ENCODE peak calls at places on chromosomes 6 and 20, in seven cellular contexts. One of them, this sample, is unnamed.

GRCh38 chr6:57089265-57089664 is 723 bp upstream of the ZNF451 start:
- DNase-seq in neural crest cell: no peak
- DNase-seq in ovary: no peak
- DNase-seq in GM03348: no peak
- DNase-seq in RWPE1: no peak
- DNase-seq in body of pancreas: no peak
- DNase-seq in cardiac fibroblast: no peak
- DNase-seq in this sample: no peak

GRCh38 chr6:106804238-106805016 is 170.1 kb downstream of the CD24 start:
- DNase-seq in body of pancreas: no peak
- DNase-seq in RWPE1: no peak
- DNase-seq in GM03348: no peak
- DNase-seq in cardiac fibroblast: no peak
- DNase-seq in neural crest cell: no peak
- DNase-seq in ovary: no peak
- DNase-seq in this sample: no peak

GRCh38 chr6:127404133-127404532 is 55.1 kb downstream of the KIAA0408 start:
- DNase-seq in body of pancreas: no peak
- DNase-seq in RWPE1: no peak
- DNase-seq in cardiac fibroblast: no peak
- DNase-seq in neural crest cell: no peak
- DNase-seq in ovary: no peak
- DNase-seq in GM03348: no peak
- DNase-seq in this sample: no peak

GRCh38 chr20:57435105-57435497 is 43.9 kb downstream of the RBM38 start:
- DNase-seq in cardiac fibroblast: no peak
- DNase-seq in ovary: no peak
- DNase-seq in GM03348: no peak
- DNase-seq in RWPE1: no peak
- DNase-seq in neural crest cell: no peak
- DNase-seq in body of pancreas: no peak
- DNase-seq in this sample: no peak

GRCh38 chr6:136607932-136608772 is 57.9 kb upstream of the MAP7 start:
- DNase-seq in ovary: no peak
- DNase-seq in cardiac fibroblast: peak; percentile 85
- DNase-seq in RWPE1: no peak
- DNase-seq in body of pancreas: peak; percentile 77
- DNase-seq in neural crest cell: peak; percentile 67
- DNase-seq in GM03348: peak; percentile 47
- DNase-seq in this sample: peak; percentile 65

GRCh38 chr6:148854086-148854485 is 107.3 kb downstream of the UST start:
- DNase-seq in GM03348: no peak
- DNase-seq in neural crest cell: no peak
- DNase-seq in RWPE1: peak; percentile 56
- DNase-seq in cardiac fibroblast: peak; percentile 29
- DNase-seq in ovary: no peak
- DNase-seq in body of pancreas: peak; percentile 37
- DNase-seq in this sample: no peak

GRCh38 chr6:118965354-118965753 is 30.4 kb upstream of the MCM9 start:
- DNase-seq in body of pancreas: peak; percentile 11
- DNase-seq in neural crest cell: no peak
- DNase-seq in ovary: no peak
- DNase-seq in cardiac fibroblast: no peak
- DNase-seq in RWPE1: no peak
- DNase-seq in GM03348: no peak
- DNase-seq in this sample: no peak

GRCh38 chr6:29626948-29627761 is 5.8 kb downstream of the GABBR1 start:
- DNase-seq in ovary: peak; percentile 62
- DNase-seq in neural crest cell: peak; percentile 23
- DNase-seq in RWPE1: no peak
- DNase-seq in GM03348: peak; percentile 20
- DNase-seq in body of pancreas: no peak
- DNase-seq in cardiac fibroblast: no peak
- DNase-seq in this sample: no peak

GRCh38 chr6:113879186-113880096 is 22.3 kb downstream of the MARCKS start:
- DNase-seq in ovary: no peak
- DNase-seq in neural crest cell: peak; percentile 30
- DNase-seq in body of pancreas: peak; percentile 78
- DNase-seq in cardiac fibroblast: peak; percentile 85
- DNase-seq in GM03348: peak; percentile 77
- DNase-seq in RWPE1: peak; percentile 73
- DNase-seq in this sample: peak; percentile 31

GRCh38 chr6:74587386-74587785 is 618.5 kb downstream of the COL12A1 start:
- DNase-seq in GM03348: no peak
- DNase-seq in RWPE1: no peak
- DNase-seq in cardiac fibroblast: no peak
- DNase-seq in neural crest cell: no peak
- DNase-seq in ovary: no peak
- DNase-seq in body of pancreas: no peak
- DNase-seq in this sample: no peak

This sample was measured in neuronal stem cell.